ENCODE peak calls at places on chromosomes 2 and 18, in six cellular contexts. One of them, this sample, is unnamed. For H3K4me1, the result is how much of the 10 kb centered on the place peaks cover.

GRCh38 chr2:186771850-186772463 is 77.0 kb downstream of the ZSWIM2 start:
- DNase-seq in left lung: no peak
- DNase-seq in K562: no peak
- DNase-seq in H9: peak
- DNase-seq in hepatocyte: no peak
- DNase-seq in body of pancreas: no peak
- DNase-seq in this sample: no peak

GRCh38 chr2:191899442-191899841 is 52.6 kb upstream of the CAVIN2 start:
- DNase-seq in K562: no peak
- DNase-seq in hepatocyte: no peak
- DNase-seq in H9: no peak
- DNase-seq in body of pancreas: no peak
- DNase-seq in left lung: no peak
- DNase-seq in this sample: no peak

GRCh38 chr2:45301307-45302010 is 292.2 kb upstream of the SIX2 start:
- DNase-seq in body of pancreas: no peak
- DNase-seq in left lung: no peak
- DNase-seq in hepatocyte: no peak
- DNase-seq in H9: no peak
- DNase-seq in K562: no peak
- DNase-seq in this sample: no peak

GRCh38 chr2:235000426-235001236 is 48.8 kb downstream of the SH3BP4 start:
- DNase-seq in K562: peak
- DNase-seq in hepatocyte: peak
- DNase-seq in left lung: peak
- DNase-seq in body of pancreas: peak
- DNase-seq in H9: no peak
- DNase-seq in this sample: no peak

GRCh38 chr2:189302274-189302948 is 122.8 kb upstream of the COL5A2 start:
- DNase-seq in H9: no peak
- DNase-seq in K562: no peak
- DNase-seq in left lung: no peak
- DNase-seq in hepatocyte: no peak
- DNase-seq in body of pancreas: no peak
- DNase-seq in this sample: no peak

GRCh38 chr2:197137826-197138480 is 172.6 kb downstream of the ANKRD44 start:
- DNase-seq in body of pancreas: no peak
- DNase-seq in hepatocyte: no peak
- DNase-seq in H9: no peak
- DNase-seq in K562: no peak
- DNase-seq in left lung: no peak
- DNase-seq in this sample: no peak

GRCh38 chr2:64400733-64401500 is 53.0 kb upstream of the LGALSL start:
- DNase-seq in H9: no peak
- DNase-seq in K562: no peak
- DNase-seq in left lung: peak
- DNase-seq in hepatocyte: peak
- DNase-seq in body of pancreas: no peak
- DNase-seq in this sample: no peak

GRCh38 chr2:120306091-120306490 is 39.8 kb upstream of the INHBB start:
- DNase-seq in hepatocyte: no peak
- DNase-seq in body of pancreas: no peak
- DNase-seq in H9: no peak
- DNase-seq in left lung: peak
- DNase-seq in K562: no peak
- DNase-seq in this sample: no peak

GRCh38 chr2:231125272-231125671 is 430 bp upstream of the HTR2B start:
- DNase-seq in left lung: no peak
- DNase-seq in body of pancreas: no peak
- DNase-seq in K562: no peak
- DNase-seq in hepatocyte: no peak
- DNase-seq in H9: no peak
- DNase-seq in this sample: no peak

GRCh38 chr2:170022692-170023091 is 155.3 kb upstream of the MYO3B start:
- DNase-seq in left lung: no peak
- DNase-seq in body of pancreas: no peak
- DNase-seq in hepatocyte: no peak
- DNase-seq in K562: no peak
- DNase-seq in H9: no peak
- DNase-seq in this sample: no peak

GRCh38 chr2:237479747-237480146 is 7.3 kb upstream of the MLPH start:
- DNase-seq in left lung: no peak
- DNase-seq in H9: no peak
- DNase-seq in hepatocyte: no peak
- DNase-seq in body of pancreas: peak
- DNase-seq in K562: no peak
- DNase-seq in this sample: no peak

GRCh38 chr2:65055427-65056214 is 595 bp upstream of the CEP68 start:
- DNase-seq in H9: no peak
- DNase-seq in hepatocyte: peak
- DNase-seq in left lung: peak
- DNase-seq in body of pancreas: peak
- DNase-seq in K562: no peak
- DNase-seq in this sample: no peak

GRCh38 chr2:235499306-235499812 is 5.5 kb downstream of the AGAP1 start:
- DNase-seq in H9: no peak
- DNase-seq in body of pancreas: no peak
- DNase-seq in K562: no peak
- DNase-seq in hepatocyte: no peak
- DNase-seq in left lung: no peak
- DNase-seq in this sample: no peak

GRCh38 chr2:148552675-148553331 is 91.7 kb upstream of the EPC2 start:
- DNase-seq in left lung: no peak
- DNase-seq in hepatocyte: no peak
- DNase-seq in K562: no peak
- DNase-seq in H9: no peak
- DNase-seq in body of pancreas: no peak
- DNase-seq in this sample: no peak

GRCh38 chr18:13760047-13760446 is 33.6 kb downstream of the RNMT start:
- DNase-seq in hepatocyte: no peak
- DNase-seq in K562: no peak
- DNase-seq in body of pancreas: no peak
- DNase-seq in left lung: no peak
- DNase-seq in H9: no peak
- DNase-seq in this sample: no peak

GRCh38 chr2:119111115-119111975 is 47.2 kb downstream of the C1QL2 start:
- DNase-seq in K562: no peak
- DNase-seq in H9: peak
- DNase-seq in left lung: no peak
- DNase-seq in body of pancreas: no peak
- DNase-seq in hepatocyte: peak
- DNase-seq in this sample: peak

GRCh38 chr18:10927290-10927979 is 221.9 kb downstream of the PIEZO2 start:
- DNase-seq in hepatocyte: no peak
- DNase-seq in H9: no peak
- DNase-seq in K562: no peak
- DNase-seq in left lung: peak
- DNase-seq in body of pancreas: no peak
- DNase-seq in this sample: no peak

GRCh38 chr2:98108110-98108509 is 21.1 kb downstream of the VWA3B start:
- DNase-seq in left lung: no peak
- DNase-seq in body of pancreas: no peak
- DNase-seq in hepatocyte: no peak
- DNase-seq in K562: no peak
- DNase-seq in H9: no peak
- DNase-seq in this sample: no peak

GRCh38 chr2:234304945-234305344 is 191.9 kb downstream of the ARL4C start:
- DNase-seq in left lung: no peak
- DNase-seq in body of pancreas: no peak
- DNase-seq in hepatocyte: peak
- DNase-seq in H9: peak
- DNase-seq in K562: no peak
- DNase-seq in this sample: no peak

GRCh38 chr18:41073372-41073954 is 881.6 kb upstream of the PIK3C3 start:
- DNase-seq in K562: no peak
- DNase-seq in body of pancreas: no peak
- DNase-seq in H9: no peak
- DNase-seq in left lung: no peak
- DNase-seq in hepatocyte: no peak
- DNase-seq in this sample: no peak

GRCh38 chr2:63023444-63023843 is 27.2 kb upstream of the OTX1 start:
- DNase-seq in left lung: no peak
- DNase-seq in K562: peak
- DNase-seq in H9: peak
- DNase-seq in hepatocyte: peak
- DNase-seq in body of pancreas: no peak
- DNase-seq in this sample: no peak
- TF ChIP-seq CTCF in left lung: no peak
- TF ChIP-seq CTCF in K562: peak
- TF ChIP-seq CTCF in H9: peak
- TF ChIP-seq CTCF in hepatocyte: peak
- TF ChIP-seq CTCF in body of pancreas: no peak
- TF ChIP-seq CTCF in this sample: no peak

DNA sequence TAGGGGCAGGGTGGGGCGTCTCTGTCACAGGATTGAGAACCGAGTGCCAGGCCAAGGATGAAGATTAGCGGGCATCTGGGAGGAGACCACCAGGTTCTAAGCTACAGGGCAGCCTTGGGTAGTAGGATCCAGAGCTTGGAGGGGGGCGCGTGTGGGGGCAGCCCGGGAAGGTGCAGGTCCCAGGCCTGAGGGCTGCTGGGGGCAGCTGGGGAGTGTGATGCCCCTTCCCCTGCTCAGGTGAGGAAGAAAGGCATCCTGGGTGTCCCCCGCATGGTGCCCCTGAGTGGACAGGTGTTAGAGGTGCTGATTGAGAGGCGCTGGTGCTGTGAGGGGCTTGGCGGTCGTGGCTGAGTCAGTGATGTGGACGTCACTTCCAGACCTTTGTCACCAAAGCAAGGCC is 33.9 kb upstream of the MBP start:
- DNase-seq in body of pancreas: no peak
- DNase-seq in hepatocyte: no peak
- DNase-seq in H9: no peak
- DNase-seq in K562: no peak
- DNase-seq in left lung: no peak
- DNase-seq in this sample: no peak
- H3K4me1 ChIP-seq in body of pancreas: under half
- H3K4me1 ChIP-seq in hepatocyte: under half
- H3K4me1 ChIP-seq in H9: under half
- H3K4me1 ChIP-seq in K562: under half
- H3K4me1 ChIP-seq in left lung: under half
- H3K4me1 ChIP-seq in this sample: under half

GRCh38 chr18:21191596-21192307 is 50.3 kb upstream of the GREB1L start:
- DNase-seq in hepatocyte: peak
- DNase-seq in H9: peak
- DNase-seq in body of pancreas: peak
- DNase-seq in K562: peak
- DNase-seq in left lung: no peak
- DNase-seq in this sample: no peak
- TF ChIP-seq CTCF in hepatocyte: peak
- TF ChIP-seq CTCF in H9: peak
- TF ChIP-seq CTCF in body of pancreas: no peak
- TF ChIP-seq CTCF in K562: peak
- TF ChIP-seq CTCF in left lung: peak
- TF ChIP-seq CTCF in this sample: no peak

GRCh38 chr2:25618676-25619075 is 54.7 kb downstream of the DTNB start:
- DNase-seq in K562: no peak
- DNase-seq in H9: no peak
- DNase-seq in left lung: no peak
- DNase-seq in body of pancreas: peak
- DNase-seq in hepatocyte: peak
- DNase-seq in this sample: no peak
- H3K4me1 ChIP-seq in K562: under half
- H3K4me1 ChIP-seq in H9: under half
- H3K4me1 ChIP-seq in left lung: under half
- H3K4me1 ChIP-seq in body of pancreas: under half
- H3K4me1 ChIP-seq in hepatocyte: under half
- H3K4me1 ChIP-seq in this sample: under half

GRCh38 chr2:139480251-139480650 is 700.1 kb upstream of the NXPH2 start:
- DNase-seq in hepatocyte: no peak
- DNase-seq in K562: no peak
- DNase-seq in H9: no peak
- DNase-seq in left lung: no peak
- DNase-seq in body of pancreas: no peak
- DNase-seq in this sample: no peak

DNA sequence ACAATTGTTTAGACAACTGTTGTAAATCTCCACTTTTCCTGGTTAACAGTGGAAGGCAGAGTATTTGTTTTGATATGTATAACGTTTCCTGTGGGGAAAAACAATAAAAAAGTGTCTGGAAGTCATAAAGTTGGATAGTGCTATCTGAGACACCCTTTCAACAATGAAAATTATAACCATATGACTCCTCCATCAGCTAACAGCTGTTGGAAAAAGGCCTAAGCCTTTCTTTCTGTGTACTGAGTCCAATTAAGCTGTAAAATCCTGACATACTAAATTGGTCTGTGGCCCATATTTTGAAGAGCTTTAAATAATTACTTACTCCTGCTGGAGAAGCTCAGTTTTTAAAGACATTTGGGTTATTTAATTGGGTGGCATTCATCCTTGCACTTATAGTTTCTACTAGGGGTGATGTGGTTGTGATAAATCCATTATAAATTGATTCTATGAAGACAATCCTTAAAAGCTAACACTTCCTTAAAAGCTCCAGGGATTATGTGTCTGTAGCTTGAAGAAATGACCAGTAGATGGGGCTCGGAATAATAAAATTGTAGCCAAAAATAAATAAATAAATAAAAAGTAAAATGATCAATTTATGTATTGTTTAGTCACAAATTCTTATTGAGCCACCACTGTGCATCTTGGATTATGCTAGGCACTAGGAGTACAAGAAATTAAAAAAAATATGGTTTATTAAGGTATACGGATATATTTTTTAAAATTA is 698.2 kb upstream of the NXPH2 start:
- DNase-seq in H9: no peak
- DNase-seq in left lung: no peak
- DNase-seq in hepatocyte: no peak
- DNase-seq in K562: no peak
- DNase-seq in body of pancreas: no peak
- DNase-seq in this sample: no peak
- TF ChIP-seq CTCF in H9: peak
- TF ChIP-seq CTCF in left lung: no peak
- TF ChIP-seq CTCF in hepatocyte: peak
- TF ChIP-seq CTCF in K562: no peak
- TF ChIP-seq CTCF in body of pancreas: no peak
- TF ChIP-seq CTCF in this sample: no peak